ENCODE peak calls at places on chromosome 5, in nine cellular contexts. C is body of pancreas, X is nucleus accumbens, M is GM12892, D is fibroblast of the aortic adventitia, I is astrocyte of the hippocampus, L is MV-4-11, Y is nephron progenitor cell, J is left ventricle myocardium inferior. U is an unnamed sample.
A peak's percentile ranks its signal among the peaks of the same experiment; 100 is the strongest.

GRCh38 chr5:174735498-174736350 is 11.3 kb downstream of the MSX2 start:
- DNase-seq in C (peak; percentile 49), X (no peak), M (no peak), D (no peak), I (peak; percentile 48), L (no peak), Y (peak; percentile 85), J (no peak), U (no peak)

GRCh38 chr5:50406874-50407273 is 34.2 kb downstream of the EMB start:
- DNase-seq in C (no peak), X (no peak), M (no peak), D (peak; percentile 52), I (no peak), L (no peak), Y (peak; percentile 3), J (no peak), U (no peak)

GRCh38 chr5:160970605-160971191 is 118.7 kb upstream of the ATP10B start:
- DNase-seq in C (no peak), X (no peak), M (no peak), D (no peak), I (peak; percentile 8), L (no peak), Y (no peak), J (no peak), U (no peak)

GRCh38 chr5:126338516-126339153 is 84.6 kb upstream of the GRAMD2B start:
- DNase-seq in C (no peak), X (no peak), M (no peak), D (no peak), I (no peak), L (no peak), Y (peak; percentile 12), J (no peak), U (no peak)

GRCh38 chr5:157469687-157470086 is 9.7 kb downstream of the NIPAL4 start:
- DNase-seq in C (no peak), X (no peak), M (no peak), D (no peak), I (no peak), L (no peak), Y (no peak), J (no peak), U (no peak)

GRCh38 chr5:120614512-120614911 is 150.4 kb downstream of the PRR16 start:
- DNase-seq in C (no peak), X (no peak), M (no peak), D (peak; percentile 85), I (peak; percentile 86), L (no peak), Y (no peak), J (no peak), U (no peak)

GRCh38 chr5:169789417-169789816 is 152.3 kb downstream of the DOCK2 start:
- DNase-seq in C (no peak), X (no peak), M (no peak), D (no peak), I (no peak), L (no peak), Y (no peak), J (no peak), U (no peak)

GRCh38 chr5:102857090-102857818 is 102.1 kb downstream of the PAM start:
- DNase-seq in C (peak; percentile 7), X (no peak), M (no peak), D (peak; percentile 86), I (no peak), L (no peak), Y (no peak), J (peak; percentile 18), U (no peak)

GRCh38 chr5:90015584-90016018 is 394.0 kb downstream of the CETN3 start:
- DNase-seq in C (no peak), X (no peak), M (no peak), D (peak; percentile 67), I (peak; percentile 45), L (peak; percentile 47), Y (no peak), J (no peak), U (no peak)

GRCh38 chr5:22557251-22557650 is 295.9 kb downstream of the CDH12 start:
- DNase-seq in C (no peak), X (no peak), M (no peak), D (no peak), I (no peak), L (no peak), Y (no peak), J (no peak), U (no peak)

GRCh38 chr5:78295035-78295961 is 800 bp upstream of the AP3B1 start:
- DNase-seq in C (peak; percentile 73), X (no peak), M (peak; percentile 6), D (peak; percentile 16), I (peak; percentile 18), L (no peak), Y (peak; percentile 30), J (peak; percentile 18), U (no peak)

GRCh38 chr5:137372386-137373160 is 126.6 kb downstream of the SPOCK1 start:
- DNase-seq in C (no peak), X (no peak), M (no peak), D (peak; percentile 55), I (no peak), L (peak; percentile 96), Y (no peak), J (no peak), U (no peak)

U was measured in caudate nucleus.